ENCODE peak calls at places on chromosomes 11 and 22, in eight cellular contexts. E is spleen, K is SK-N-SH, B is endothelial cell of umbilical vein, Z is transverse colon, Q is stomach, R is K562, O is HL-60. S is an unnamed sample.

GRCh38 chr11:128171496-128171895 is 415.9 kb downstream of the ETS1 start:
- DNase-seq in B (peak), Q (no peak), Z (no peak), E (no peak), O (no peak), K (no peak), R (no peak), S (no peak)

GRCh38 chr22:36125434-36125833 is 35.1 kb downstream of the APOL3 start:
- DNase-seq in O (no peak), E (no peak), Q (no peak), Z (no peak), B (no peak), K (no peak), R (no peak), S (no peak)

GRCh38 chr22:26558246-26558895 is 31.6 kb downstream of the TPST2 start:
- DNase-seq in E (no peak), K (no peak), B (no peak), Q (no peak), O (no peak), R (no peak), Z (no peak), S (no peak)

GRCh38 chr11:67581469-67581868 is 2.1 kb upstream of the GSTP1 start:
- DNase-seq in B (no peak), K (no peak), R (no peak), O (no peak), Q (peak), E (peak), Z (no peak), S (no peak)

GRCh38 chr11:9574806-9575530 is 1.5 kb downstream of the WEE1 start:
- DNase-seq in O (no peak), R (peak), E (no peak), Z (peak), K (peak), B (peak), Q (peak), S (peak)

GRCh38 chr22:41537203-41537602 is 7.1 kb downstream of the POLR3H start:
- DNase-seq in K (no peak), O (no peak), Q (no peak), R (no peak), E (no peak), B (no peak), Z (no peak), S (no peak)

GRCh38 chr11:3775761-3776406 is 21.5 kb downstream of the NUP98 start:
- DNase-seq in Z (no peak), Q (no peak), O (no peak), K (no peak), R (no peak), B (no peak), E (no peak), S (no peak)

GRCh38 chr22:43000441-43001175 is 14.3 kb downstream of the PACSIN2 start:
- DNase-seq in O (peak), Z (no peak), E (no peak), Q (no peak), B (no peak), K (no peak), R (peak), S (peak)

GRCh38 chr11:118046051-118046963 is 30.6 kb upstream of the TMPRSS4 start:
- DNase-seq in K (no peak), E (no peak), B (no peak), Q (no peak), O (no peak), Z (no peak), R (no peak), S (no peak)

GRCh38 chr22:29827091-29827490 is 11.0 kb downstream of the ASCC2 start:
- DNase-seq in B (no peak), O (no peak), R (peak), K (no peak), Z (no peak), Q (no peak), E (no peak), S (no peak)

GRCh38 chr11:101817536-101817935 is 97.3 kb upstream of the CEP126 start:
- DNase-seq in K (no peak), Z (no peak), R (no peak), B (no peak), O (no peak), Q (no peak), E (no peak), S (no peak)

GRCh38 chr11:115684135-115684534 is 179.9 kb upstream of the CADM1 start:
- DNase-seq in R (no peak), Z (no peak), K (no peak), E (no peak), O (no peak), B (no peak), Q (no peak), S (no peak)

GRCh38 chr11:34585304-34585869 is 35.5 kb upstream of the EHF start:
- DNase-seq in R (no peak), O (no peak), Z (no peak), Q (no peak), B (no peak), K (no peak), E (no peak), S (no peak)

GRCh38 chr11:107916671-107917241 is 11.5 kb upstream of the RAB39A start:
- DNase-seq in Q (peak), B (no peak), Z (peak), K (no peak), O (no peak), R (peak), E (no peak), S (no peak)

GRCh38 chr22:27994481-27995331 is 75.7 kb upstream of the PITPNB start:
- DNase-seq in E (peak), B (no peak), Q (no peak), Z (peak), R (no peak), O (no peak), K (no peak), S (peak)

DNA sequence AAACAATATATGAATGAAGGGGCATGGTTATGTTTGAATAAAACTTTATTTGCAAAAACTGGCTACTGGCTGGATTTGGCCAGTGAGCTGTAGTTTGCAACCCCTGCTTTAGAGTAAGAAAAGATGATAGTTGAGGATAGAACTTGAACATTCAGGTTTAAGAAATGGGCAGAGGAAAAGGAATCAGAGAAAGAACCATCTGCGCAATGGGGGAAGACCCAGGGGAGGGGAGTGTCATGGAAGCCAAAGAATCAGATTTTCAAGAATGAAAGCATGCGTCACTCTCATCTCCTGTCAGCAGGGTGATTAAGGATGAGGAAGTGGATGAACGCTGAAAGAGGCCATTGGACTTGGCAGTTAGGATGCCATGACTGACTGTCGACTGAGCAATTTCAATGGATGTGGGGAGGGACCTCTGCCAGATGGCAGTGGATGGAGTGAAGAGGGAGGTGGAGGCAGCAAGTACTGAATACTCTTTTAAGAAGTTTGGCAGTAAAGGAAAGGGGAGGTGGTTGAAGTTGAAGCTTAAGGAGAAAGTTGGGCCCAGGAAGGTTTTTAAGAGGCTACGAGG is 21.2 kb downstream of the FAT3 start:
- DNase-seq in K (no peak), R (no peak), E (no peak), Z (no peak), B (no peak), Q (no peak), O (no peak), S (no peak)
- TF ChIP-seq CTCF in K (no peak), R (no peak), E (no peak), Z (no peak), B (no peak), Q (no peak), O (no peak), S (no peak)

GRCh38 chr11:86672007-86672621 is at the start of gene ME3:
- DNase-seq in R (no peak), O (peak), B (peak), Z (peak), K (peak), Q (peak), E (peak), S (peak)
- TF ChIP-seq POLR2AphosphoS5 in R (no peak), O (no peak), B (peak), Z (peak), K (no peak), Q (no peak), E (peak), S (no peak)

DNA sequence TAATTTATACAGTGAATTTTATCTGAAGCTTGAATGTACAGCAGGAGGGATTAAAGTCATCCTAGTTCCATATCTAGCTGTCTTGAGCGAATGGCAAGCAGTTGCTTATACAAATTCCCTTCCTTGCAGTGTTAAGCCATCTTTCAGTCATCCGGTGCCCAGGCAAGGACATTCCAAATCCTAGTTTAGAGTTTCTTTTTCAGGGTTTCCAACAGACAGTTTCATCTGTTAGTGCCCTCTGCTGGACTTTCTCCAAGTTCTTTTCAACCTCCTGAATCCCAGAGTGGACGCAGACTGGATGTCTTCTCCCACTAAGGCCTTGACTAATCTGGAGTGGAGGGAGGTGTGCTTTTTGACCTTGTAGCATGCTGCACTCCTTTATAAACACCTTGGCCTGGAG is 45.4 kb downstream of the GRAMD1B start:
- DNase-seq in Q (no peak), E (no peak), B (peak), K (peak), O (no peak), R (peak), Z (no peak), S (peak)
- TF ChIP-seq CTCF in Q (no peak), E (no peak), B (peak), K (peak), O (no peak), R (no peak), Z (no peak), S (no peak)

DNA sequence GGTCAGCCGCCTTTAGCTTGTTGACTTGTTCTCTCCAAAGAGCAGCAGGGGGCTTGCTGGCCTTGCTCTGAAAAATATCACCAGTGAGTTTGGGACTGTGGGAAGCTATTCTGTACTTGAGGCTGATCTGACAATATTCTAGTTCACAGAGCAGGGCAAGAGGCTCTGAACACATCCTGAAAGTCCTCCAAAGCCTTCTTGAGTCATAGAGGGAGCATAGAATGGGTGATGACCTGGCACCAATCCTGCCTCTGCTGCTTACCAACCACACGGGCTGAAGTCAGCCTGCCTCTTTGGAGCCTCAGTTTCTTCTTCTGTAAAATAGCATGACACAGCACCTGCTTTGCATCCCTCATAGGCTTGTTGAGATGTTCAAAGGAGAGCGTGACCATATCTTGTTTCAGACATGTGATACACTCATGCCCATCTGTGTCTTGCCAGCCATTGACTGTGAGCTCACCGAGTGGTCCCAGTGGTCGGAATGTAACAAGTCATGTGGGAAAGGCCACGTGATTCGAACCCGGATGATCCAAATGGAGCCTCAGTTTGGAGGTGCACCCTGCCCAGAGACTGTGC is 96.6 kb downstream of the RRAS2 start:
- DNase-seq in B (no peak), Z (no peak), E (no peak), Q (no peak), O (no peak), R (no peak), K (no peak), S (no peak)
- TF ChIP-seq POLR2AphosphoS5 in B (no peak), Z (no peak), E (no peak), Q (no peak), O (no peak), R (no peak), K (peak), S (no peak)

GRCh38 chr11:110527146-110527545 is 97.4 kb downstream of the FDX1 start:
- DNase-seq in B (no peak), Q (no peak), Z (no peak), O (no peak), R (no peak), K (no peak), E (no peak), S (no peak)

GRCh38 chr11:110525883-110526282 is 96.1 kb downstream of the FDX1 start:
- DNase-seq in Q (no peak), R (no peak), K (no peak), B (no peak), Z (no peak), E (no peak), O (no peak), S (no peak)

GRCh38 chr11:110531056-110531756 is 101.5 kb downstream of the FDX1 start:
- DNase-seq in Z (no peak), E (no peak), Q (no peak), B (no peak), K (no peak), O (no peak), R (no peak), S (no peak)

GRCh38 chr11:110526323-110526722 is 96.6 kb downstream of the FDX1 start:
- DNase-seq in K (no peak), O (no peak), E (no peak), B (no peak), R (no peak), Q (no peak), Z (no peak), S (no peak)

DNA sequence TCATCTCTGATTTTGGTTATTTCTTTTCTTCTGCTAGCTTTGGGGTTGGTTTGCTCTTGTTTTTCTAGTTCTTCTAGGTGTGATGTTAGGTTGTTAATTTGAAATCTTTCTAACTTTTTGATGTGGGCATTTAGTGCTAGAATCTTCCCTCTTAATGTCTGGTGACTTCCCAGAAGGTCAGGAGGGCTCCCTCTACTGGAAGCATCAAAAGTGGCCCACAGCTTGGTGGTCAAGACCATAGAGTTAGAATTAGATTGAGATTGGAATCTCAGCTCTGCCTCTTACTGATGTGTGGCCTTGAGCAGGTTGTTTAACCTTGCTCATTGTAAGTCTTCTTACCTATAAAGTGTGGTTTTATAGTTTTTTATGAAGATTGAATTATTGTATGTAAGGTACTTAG is 99.3 kb downstream of the FDX1 start:
- DNase-seq in B (no peak), Q (no peak), O (no peak), E (no peak), R (peak), K (no peak), Z (no peak), S (no peak)
- TF ChIP-seq CTCF in B (peak), Q (no peak), O (peak), E (peak), R (peak), K (peak), Z (peak), S (no peak)

DNA sequence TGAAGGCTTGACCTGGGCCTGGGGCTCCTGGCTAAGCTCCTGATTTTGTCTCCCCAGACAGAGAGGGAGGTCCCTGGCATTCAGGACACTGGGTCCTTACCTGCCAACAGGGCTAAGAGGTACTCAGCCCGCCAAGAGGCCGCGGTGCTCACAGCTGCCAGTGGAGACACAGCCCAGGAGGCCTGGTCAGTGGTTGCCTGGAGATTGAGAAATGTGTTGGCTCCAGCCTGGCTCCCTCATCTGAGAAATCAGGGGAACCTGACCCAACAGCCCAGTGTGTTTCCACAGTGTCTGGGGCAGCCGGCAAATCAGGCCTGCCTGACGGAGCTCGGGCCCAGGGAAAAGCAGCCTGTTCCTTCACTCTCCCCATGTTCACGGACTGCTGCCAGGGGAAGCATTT is 79.4 kb upstream of the NAV2 start:
- DNase-seq in K (no peak), R (no peak), E (no peak), O (no peak), Z (peak), B (no peak), Q (peak), S (peak)
- TF ChIP-seq POLR2AphosphoS5 in K (no peak), R (no peak), E (no peak), O (no peak), Z (peak), B (no peak), Q (peak), S (peak)

DNA sequence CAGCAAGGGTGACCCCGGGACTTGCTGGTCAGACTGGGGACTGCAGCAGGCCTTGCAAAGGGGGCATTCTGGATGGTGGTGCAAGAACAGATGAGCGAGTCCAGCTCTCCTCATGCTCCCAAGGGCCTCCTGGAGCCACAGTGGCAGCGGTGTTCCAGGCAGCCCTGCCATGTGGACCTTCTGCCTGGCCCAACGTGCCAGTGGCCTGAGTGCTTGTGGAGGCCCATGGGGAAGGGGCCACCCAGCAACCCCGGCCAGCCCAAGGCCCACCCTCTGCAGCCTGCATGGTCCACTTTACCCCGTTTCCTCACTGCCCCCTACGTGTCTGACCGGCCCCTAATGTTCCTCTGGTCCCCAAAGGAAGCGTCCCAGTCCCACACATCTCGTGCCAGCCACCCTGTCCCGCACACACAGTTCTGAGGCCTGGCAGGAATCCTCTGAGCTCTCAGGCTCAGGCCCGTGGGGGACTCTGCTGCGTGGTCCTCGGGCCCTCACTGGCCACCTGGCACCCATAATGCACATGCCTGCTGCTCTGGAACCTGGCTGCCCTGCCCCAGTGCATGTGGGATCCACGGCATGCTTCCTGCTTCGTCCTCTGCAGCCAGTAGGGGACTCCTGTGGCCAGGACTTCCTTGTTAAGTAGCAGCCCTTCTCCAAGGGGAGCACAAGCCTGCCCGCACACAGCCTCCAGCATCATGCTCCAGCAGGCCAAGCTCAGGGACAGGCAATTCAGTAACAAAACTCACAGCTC is 85.5 kb downstream of the DGCR2 start:
- DNase-seq in K (no peak), B (no peak), O (no peak), R (peak), Z (no peak), Q (no peak), E (no peak), S (no peak)
- TF ChIP-seq CTCF in K (no peak), B (no peak), O (no peak), R (peak), Z (no peak), Q (no peak), E (no peak), S (no peak)

S was measured in sigmoid colon.